ENCODE peak calls at places on chromosomes 2 and 18, in six cellular contexts. W is IMR-90; R is activated effector memory CD4-positive, alpha-beta T cell treated with anti-CD3 and anti-CD28 coated beads, Interleukin-2, amount 50 U/mL, for 16 hours; B is EL; E is right cardiac atrium; N is gastrocnemius medialis. Z is an unnamed sample.

GRCh38 chr2:227456772-227457171 is 15.2 kb upstream of the AGFG1 start:
- DNase-seq in N (no peak), W (peak), E (no peak), B (peak), R (no peak), Z (no peak)

GRCh38 chr18:57677289-57678211 is 55.9 kb upstream of the NARS1 start:
- DNase-seq in E (no peak), R (no peak), N (no peak), B (no peak), W (no peak), Z (no peak)

GRCh38 chr18:57437782-57438668 is 2.9 kb downstream of the ONECUT2 start:
- DNase-seq in W (peak), B (peak), N (no peak), R (peak), E (peak), Z (peak)

GRCh38 chr2:163984991-163985390 is 249.2 kb upstream of the FIGN start:
- DNase-seq in B (no peak), R (no peak), N (no peak), E (no peak), W (no peak), Z (peak)

GRCh38 chr2:12451726-12452125 is 265.0 kb upstream of the TRIB2 start:
- DNase-seq in R (no peak), N (no peak), E (no peak), W (no peak), B (no peak), Z (no peak)

GRCh38 chr2:39682078-39682477 is 16.4 kb downstream of the TMEM178A start:
- DNase-seq in R (no peak), N (no peak), E (no peak), B (no peak), W (no peak), Z (no peak)

GRCh38 chr2:149612122-149612521 is 24.5 kb upstream of the MMADHC start:
- DNase-seq in R (no peak), E (peak), W (peak), N (no peak), B (peak), Z (no peak)

GRCh38 chr2:158457092-158457825 is 507 bp downstream of the PKP4 start:
- DNase-seq in N (peak), R (peak), B (peak), E (peak), W (peak), Z (peak)

GRCh38 chr2:128413014-128413717 is 94.5 kb upstream of the HS6ST1 start:
- DNase-seq in W (no peak), N (no peak), B (no peak), R (peak), E (no peak), Z (no peak)

GRCh38 chr18:67519582-67519981 is 3.1 kb upstream of the DSEL start:
- DNase-seq in B (peak), R (no peak), W (peak), N (no peak), E (no peak), Z (no peak)

Z was measured in HAP-1.